ENCODE peak calls at places on chromosomes 1 and 21, in seven cellular contexts. One of them, this sample, is unnamed.

GRCh38 chr1:31374511-31375196 is 1.8 kb upstream of the FABP3 start:
- DNase-seq in cardiac muscle cell: peak
- DNase-seq in GM13977: no peak
- DNase-seq in NCI-H1436: no peak
- DNase-seq in NCI-H1694 treated with DMSO at 0.1 percent for 48 hours: no peak
- DNase-seq in activated T-helper 1 cell treated with anti-CD3 and anti-CD28 coated beads, Interleukin-12 subunit alpha, Interleukin-12 subunit beta, Interleukin-2, Interleukin-4 antibody, amounts not matched to agents 30 ng/mL and 10 ng/mL and 1 ng/mL, durations not matched to agents 14 hours and 24 hours and 36 hours: no peak
- DNase-seq in NCI-H1092 treated with DMSO at 0.1 percent for 48 hours: no peak
- DNase-seq in this sample: no peak

GRCh38 chr1:211551628-211552465 is 27.1 kb downstream of the SLC30A1 start:
- DNase-seq in NCI-H1694 treated with DMSO at 0.1 percent for 48 hours: no peak
- DNase-seq in GM13977: no peak
- DNase-seq in cardiac muscle cell: peak
- DNase-seq in activated T-helper 1 cell treated with anti-CD3 and anti-CD28 coated beads, Interleukin-12 subunit alpha, Interleukin-12 subunit beta, Interleukin-2, Interleukin-4 antibody, amounts not matched to agents 30 ng/mL and 10 ng/mL and 1 ng/mL, durations not matched to agents 14 hours and 24 hours and 36 hours: no peak
- DNase-seq in NCI-H1092 treated with DMSO at 0.1 percent for 48 hours: no peak
- DNase-seq in NCI-H1436: no peak
- DNase-seq in this sample: no peak

GRCh38 chr1:4010284-4010683 is 110.2 kb upstream of the C1orf174 start:
- DNase-seq in NCI-H1694 treated with DMSO at 0.1 percent for 48 hours: no peak
- DNase-seq in GM13977: no peak
- DNase-seq in cardiac muscle cell: no peak
- DNase-seq in NCI-H1436: no peak
- DNase-seq in activated T-helper 1 cell treated with anti-CD3 and anti-CD28 coated beads, Interleukin-12 subunit alpha, Interleukin-12 subunit beta, Interleukin-2, Interleukin-4 antibody, amounts not matched to agents 30 ng/mL and 10 ng/mL and 1 ng/mL, durations not matched to agents 14 hours and 24 hours and 36 hours: no peak
- DNase-seq in NCI-H1092 treated with DMSO at 0.1 percent for 48 hours: no peak
- DNase-seq in this sample: no peak

GRCh38 chr1:224668991-224669390 is 52.9 kb downstream of the CNIH3 start:
- DNase-seq in NCI-H1092 treated with DMSO at 0.1 percent for 48 hours: peak
- DNase-seq in activated T-helper 1 cell treated with anti-CD3 and anti-CD28 coated beads, Interleukin-12 subunit alpha, Interleukin-12 subunit beta, Interleukin-2, Interleukin-4 antibody, amounts not matched to agents 30 ng/mL and 10 ng/mL and 1 ng/mL, durations not matched to agents 14 hours and 24 hours and 36 hours: no peak
- DNase-seq in NCI-H1436: no peak
- DNase-seq in cardiac muscle cell: no peak
- DNase-seq in NCI-H1694 treated with DMSO at 0.1 percent for 48 hours: peak
- DNase-seq in GM13977: no peak
- DNase-seq in this sample: no peak

GRCh38 chr1:14968251-14968812 is 185.2 kb upstream of the TMEM51 start:
- DNase-seq in GM13977: no peak
- DNase-seq in NCI-H1694 treated with DMSO at 0.1 percent for 48 hours: no peak
- DNase-seq in NCI-H1436: no peak
- DNase-seq in cardiac muscle cell: peak
- DNase-seq in activated T-helper 1 cell treated with anti-CD3 and anti-CD28 coated beads, Interleukin-12 subunit alpha, Interleukin-12 subunit beta, Interleukin-2, Interleukin-4 antibody, amounts not matched to agents 30 ng/mL and 10 ng/mL and 1 ng/mL, durations not matched to agents 14 hours and 24 hours and 36 hours: no peak
- DNase-seq in NCI-H1092 treated with DMSO at 0.1 percent for 48 hours: no peak
- DNase-seq in this sample: no peak

GRCh38 chr1:93576346-93576745 is 105.3 kb downstream of the BCAR3 start:
- DNase-seq in NCI-H1436: peak
- DNase-seq in NCI-H1694 treated with DMSO at 0.1 percent for 48 hours: no peak
- DNase-seq in activated T-helper 1 cell treated with anti-CD3 and anti-CD28 coated beads, Interleukin-12 subunit alpha, Interleukin-12 subunit beta, Interleukin-2, Interleukin-4 antibody, amounts not matched to agents 30 ng/mL and 10 ng/mL and 1 ng/mL, durations not matched to agents 14 hours and 24 hours and 36 hours: no peak
- DNase-seq in GM13977: no peak
- DNase-seq in NCI-H1092 treated with DMSO at 0.1 percent for 48 hours: peak
- DNase-seq in cardiac muscle cell: no peak
- DNase-seq in this sample: peak

GRCh38 chr1:8456991-8457390 is 139.1 kb downstream of the SLC45A1 start:
- DNase-seq in activated T-helper 1 cell treated with anti-CD3 and anti-CD28 coated beads, Interleukin-12 subunit alpha, Interleukin-12 subunit beta, Interleukin-2, Interleukin-4 antibody, amounts not matched to agents 30 ng/mL and 10 ng/mL and 1 ng/mL, durations not matched to agents 14 hours and 24 hours and 36 hours: no peak
- DNase-seq in cardiac muscle cell: no peak
- DNase-seq in NCI-H1436: no peak
- DNase-seq in NCI-H1092 treated with DMSO at 0.1 percent for 48 hours: no peak
- DNase-seq in NCI-H1694 treated with DMSO at 0.1 percent for 48 hours: no peak
- DNase-seq in GM13977: no peak
- DNase-seq in this sample: no peak

GRCh38 chr1:98119793-98120192 is 199.0 kb upstream of the DPYD start:
- DNase-seq in NCI-H1092 treated with DMSO at 0.1 percent for 48 hours: peak
- DNase-seq in activated T-helper 1 cell treated with anti-CD3 and anti-CD28 coated beads, Interleukin-12 subunit alpha, Interleukin-12 subunit beta, Interleukin-2, Interleukin-4 antibody, amounts not matched to agents 30 ng/mL and 10 ng/mL and 1 ng/mL, durations not matched to agents 14 hours and 24 hours and 36 hours: no peak
- DNase-seq in cardiac muscle cell: peak
- DNase-seq in GM13977: no peak
- DNase-seq in NCI-H1694 treated with DMSO at 0.1 percent for 48 hours: peak
- DNase-seq in NCI-H1436: no peak
- DNase-seq in this sample: peak

GRCh38 chr1:61490924-61491323 is 234.0 kb downstream of the TM2D1 start:
- DNase-seq in NCI-H1092 treated with DMSO at 0.1 percent for 48 hours: no peak
- DNase-seq in NCI-H1436: no peak
- DNase-seq in activated T-helper 1 cell treated with anti-CD3 and anti-CD28 coated beads, Interleukin-12 subunit alpha, Interleukin-12 subunit beta, Interleukin-2, Interleukin-4 antibody, amounts not matched to agents 30 ng/mL and 10 ng/mL and 1 ng/mL, durations not matched to agents 14 hours and 24 hours and 36 hours: no peak
- DNase-seq in GM13977: no peak
- DNase-seq in cardiac muscle cell: no peak
- DNase-seq in NCI-H1694 treated with DMSO at 0.1 percent for 48 hours: no peak
- DNase-seq in this sample: no peak

GRCh38 chr1:27405074-27405473 is 12.7 kb downstream of the GPR3 start:
- DNase-seq in cardiac muscle cell: peak
- DNase-seq in GM13977: no peak
- DNase-seq in NCI-H1092 treated with DMSO at 0.1 percent for 48 hours: no peak
- DNase-seq in activated T-helper 1 cell treated with anti-CD3 and anti-CD28 coated beads, Interleukin-12 subunit alpha, Interleukin-12 subunit beta, Interleukin-2, Interleukin-4 antibody, amounts not matched to agents 30 ng/mL and 10 ng/mL and 1 ng/mL, durations not matched to agents 14 hours and 24 hours and 36 hours: no peak
- DNase-seq in NCI-H1694 treated with DMSO at 0.1 percent for 48 hours: no peak
- DNase-seq in NCI-H1436: no peak
- DNase-seq in this sample: no peak

GRCh38 chr1:208135354-208135753 is 108.8 kb downstream of the PLXNA2 start:
- DNase-seq in activated T-helper 1 cell treated with anti-CD3 and anti-CD28 coated beads, Interleukin-12 subunit alpha, Interleukin-12 subunit beta, Interleukin-2, Interleukin-4 antibody, amounts not matched to agents 30 ng/mL and 10 ng/mL and 1 ng/mL, durations not matched to agents 14 hours and 24 hours and 36 hours: no peak
- DNase-seq in NCI-H1436: no peak
- DNase-seq in NCI-H1694 treated with DMSO at 0.1 percent for 48 hours: no peak
- DNase-seq in NCI-H1092 treated with DMSO at 0.1 percent for 48 hours: no peak
- DNase-seq in GM13977: no peak
- DNase-seq in cardiac muscle cell: peak
- DNase-seq in this sample: no peak

GRCh38 chr1:200856716-200857352 is 15.9 kb upstream of the GPR25 start:
- DNase-seq in NCI-H1694 treated with DMSO at 0.1 percent for 48 hours: no peak
- DNase-seq in cardiac muscle cell: peak
- DNase-seq in GM13977: no peak
- DNase-seq in activated T-helper 1 cell treated with anti-CD3 and anti-CD28 coated beads, Interleukin-12 subunit alpha, Interleukin-12 subunit beta, Interleukin-2, Interleukin-4 antibody, amounts not matched to agents 30 ng/mL and 10 ng/mL and 1 ng/mL, durations not matched to agents 14 hours and 24 hours and 36 hours: no peak
- DNase-seq in NCI-H1436: no peak
- DNase-seq in NCI-H1092 treated with DMSO at 0.1 percent for 48 hours: no peak
- DNase-seq in this sample: no peak

GRCh38 chr1:26852701-26853100 is 10.2 kb upstream of the SFN start:
- DNase-seq in activated T-helper 1 cell treated with anti-CD3 and anti-CD28 coated beads, Interleukin-12 subunit alpha, Interleukin-12 subunit beta, Interleukin-2, Interleukin-4 antibody, amounts not matched to agents 30 ng/mL and 10 ng/mL and 1 ng/mL, durations not matched to agents 14 hours and 24 hours and 36 hours: no peak
- DNase-seq in NCI-H1694 treated with DMSO at 0.1 percent for 48 hours: no peak
- DNase-seq in cardiac muscle cell: no peak
- DNase-seq in GM13977: no peak
- DNase-seq in NCI-H1092 treated with DMSO at 0.1 percent for 48 hours: no peak
- DNase-seq in NCI-H1436: no peak
- DNase-seq in this sample: no peak

GRCh38 chr21:18265955-18266354 is 21.3 kb downstream of the CHODL start:
- DNase-seq in activated T-helper 1 cell treated with anti-CD3 and anti-CD28 coated beads, Interleukin-12 subunit alpha, Interleukin-12 subunit beta, Interleukin-2, Interleukin-4 antibody, amounts not matched to agents 30 ng/mL and 10 ng/mL and 1 ng/mL, durations not matched to agents 14 hours and 24 hours and 36 hours: no peak
- DNase-seq in cardiac muscle cell: no peak
- DNase-seq in NCI-H1092 treated with DMSO at 0.1 percent for 48 hours: no peak
- DNase-seq in GM13977: no peak
- DNase-seq in NCI-H1436: no peak
- DNase-seq in NCI-H1694 treated with DMSO at 0.1 percent for 48 hours: no peak
- DNase-seq in this sample: no peak

GRCh38 chr1:119510046-119510445 is 3.0 kb downstream of the HSD3B1 start:
- DNase-seq in NCI-H1092 treated with DMSO at 0.1 percent for 48 hours: no peak
- DNase-seq in NCI-H1694 treated with DMSO at 0.1 percent for 48 hours: no peak
- DNase-seq in activated T-helper 1 cell treated with anti-CD3 and anti-CD28 coated beads, Interleukin-12 subunit alpha, Interleukin-12 subunit beta, Interleukin-2, Interleukin-4 antibody, amounts not matched to agents 30 ng/mL and 10 ng/mL and 1 ng/mL, durations not matched to agents 14 hours and 24 hours and 36 hours: no peak
- DNase-seq in cardiac muscle cell: no peak
- DNase-seq in NCI-H1436: no peak
- DNase-seq in GM13977: no peak
- DNase-seq in this sample: no peak

GRCh38 chr21:43338951-43339350 is 88.0 kb downstream of the SIK1 start:
- DNase-seq in NCI-H1436: no peak
- DNase-seq in GM13977: no peak
- DNase-seq in cardiac muscle cell: no peak
- DNase-seq in NCI-H1092 treated with DMSO at 0.1 percent for 48 hours: no peak
- DNase-seq in activated T-helper 1 cell treated with anti-CD3 and anti-CD28 coated beads, Interleukin-12 subunit alpha, Interleukin-12 subunit beta, Interleukin-2, Interleukin-4 antibody, amounts not matched to agents 30 ng/mL and 10 ng/mL and 1 ng/mL, durations not matched to agents 14 hours and 24 hours and 36 hours: no peak
- DNase-seq in NCI-H1694 treated with DMSO at 0.1 percent for 48 hours: no peak
- DNase-seq in this sample: no peak

GRCh38 chr1:230163719-230164118 is 96.7 kb downstream of the GALNT2 start:
- DNase-seq in GM13977: no peak
- DNase-seq in activated T-helper 1 cell treated with anti-CD3 and anti-CD28 coated beads, Interleukin-12 subunit alpha, Interleukin-12 subunit beta, Interleukin-2, Interleukin-4 antibody, amounts not matched to agents 30 ng/mL and 10 ng/mL and 1 ng/mL, durations not matched to agents 14 hours and 24 hours and 36 hours: no peak
- DNase-seq in NCI-H1694 treated with DMSO at 0.1 percent for 48 hours: no peak
- DNase-seq in NCI-H1436: no peak
- DNase-seq in NCI-H1092 treated with DMSO at 0.1 percent for 48 hours: no peak
- DNase-seq in cardiac muscle cell: no peak
- DNase-seq in this sample: no peak

GRCh38 chr1:75502776-75503175 is 108.1 kb downstream of the SLC44A5 start:
- DNase-seq in NCI-H1092 treated with DMSO at 0.1 percent for 48 hours: no peak
- DNase-seq in GM13977: no peak
- DNase-seq in cardiac muscle cell: peak
- DNase-seq in activated T-helper 1 cell treated with anti-CD3 and anti-CD28 coated beads, Interleukin-12 subunit alpha, Interleukin-12 subunit beta, Interleukin-2, Interleukin-4 antibody, amounts not matched to agents 30 ng/mL and 10 ng/mL and 1 ng/mL, durations not matched to agents 14 hours and 24 hours and 36 hours: no peak
- DNase-seq in NCI-H1694 treated with DMSO at 0.1 percent for 48 hours: no peak
- DNase-seq in NCI-H1436: no peak
- DNase-seq in this sample: no peak

GRCh38 chr1:182794802-182795201 is 5.2 kb downstream of the NPL start:
- DNase-seq in NCI-H1092 treated with DMSO at 0.1 percent for 48 hours: no peak
- DNase-seq in activated T-helper 1 cell treated with anti-CD3 and anti-CD28 coated beads, Interleukin-12 subunit alpha, Interleukin-12 subunit beta, Interleukin-2, Interleukin-4 antibody, amounts not matched to agents 30 ng/mL and 10 ng/mL and 1 ng/mL, durations not matched to agents 14 hours and 24 hours and 36 hours: no peak
- DNase-seq in GM13977: no peak
- DNase-seq in NCI-H1436: no peak
- DNase-seq in NCI-H1694 treated with DMSO at 0.1 percent for 48 hours: no peak
- DNase-seq in cardiac muscle cell: no peak
- DNase-seq in this sample: no peak

GRCh38 chr1:1123581-1124507 is 8.0 kb upstream of the C1orf159 start:
- DNase-seq in NCI-H1694 treated with DMSO at 0.1 percent for 48 hours: no peak
- DNase-seq in activated T-helper 1 cell treated with anti-CD3 and anti-CD28 coated beads, Interleukin-12 subunit alpha, Interleukin-12 subunit beta, Interleukin-2, Interleukin-4 antibody, amounts not matched to agents 30 ng/mL and 10 ng/mL and 1 ng/mL, durations not matched to agents 14 hours and 24 hours and 36 hours: no peak
- DNase-seq in NCI-H1092 treated with DMSO at 0.1 percent for 48 hours: no peak
- DNase-seq in NCI-H1436: no peak
- DNase-seq in GM13977: no peak
- DNase-seq in cardiac muscle cell: peak
- DNase-seq in this sample: no peak

GRCh38 chr1:58811303-58811702 is 27.5 kb upstream of the JUN start:
- DNase-seq in GM13977: no peak
- DNase-seq in NCI-H1436: no peak
- DNase-seq in NCI-H1694 treated with DMSO at 0.1 percent for 48 hours: no peak
- DNase-seq in cardiac muscle cell: no peak
- DNase-seq in activated T-helper 1 cell treated with anti-CD3 and anti-CD28 coated beads, Interleukin-12 subunit alpha, Interleukin-12 subunit beta, Interleukin-2, Interleukin-4 antibody, amounts not matched to agents 30 ng/mL and 10 ng/mL and 1 ng/mL, durations not matched to agents 14 hours and 24 hours and 36 hours: no peak
- DNase-seq in NCI-H1092 treated with DMSO at 0.1 percent for 48 hours: no peak
- DNase-seq in this sample: peak

GRCh38 chr1:53139911-53140310 is 2.5 kb downstream of the SLC1A7 start:
- DNase-seq in NCI-H1092 treated with DMSO at 0.1 percent for 48 hours: no peak
- DNase-seq in NCI-H1436: no peak
- DNase-seq in NCI-H1694 treated with DMSO at 0.1 percent for 48 hours: no peak
- DNase-seq in cardiac muscle cell: peak
- DNase-seq in GM13977: no peak
- DNase-seq in activated T-helper 1 cell treated with anti-CD3 and anti-CD28 coated beads, Interleukin-12 subunit alpha, Interleukin-12 subunit beta, Interleukin-2, Interleukin-4 antibody, amounts not matched to agents 30 ng/mL and 10 ng/mL and 1 ng/mL, durations not matched to agents 14 hours and 24 hours and 36 hours: no peak
- DNase-seq in this sample: no peak

GRCh38 chr1:224301391-224301790 is 28.6 kb downstream of the NVL start:
- DNase-seq in NCI-H1092 treated with DMSO at 0.1 percent for 48 hours: no peak
- DNase-seq in GM13977: no peak
- DNase-seq in cardiac muscle cell: no peak
- DNase-seq in activated T-helper 1 cell treated with anti-CD3 and anti-CD28 coated beads, Interleukin-12 subunit alpha, Interleukin-12 subunit beta, Interleukin-2, Interleukin-4 antibody, amounts not matched to agents 30 ng/mL and 10 ng/mL and 1 ng/mL, durations not matched to agents 14 hours and 24 hours and 36 hours: no peak
- DNase-seq in NCI-H1436: no peak
- DNase-seq in NCI-H1694 treated with DMSO at 0.1 percent for 48 hours: no peak
- DNase-seq in this sample: no peak

GRCh38 chr1:23896491-23896890 is 16.7 kb downstream of the CNR2 start:
- DNase-seq in NCI-H1436: no peak
- DNase-seq in activated T-helper 1 cell treated with anti-CD3 and anti-CD28 coated beads, Interleukin-12 subunit alpha, Interleukin-12 subunit beta, Interleukin-2, Interleukin-4 antibody, amounts not matched to agents 30 ng/mL and 10 ng/mL and 1 ng/mL, durations not matched to agents 14 hours and 24 hours and 36 hours: no peak
- DNase-seq in NCI-H1092 treated with DMSO at 0.1 percent for 48 hours: no peak
- DNase-seq in NCI-H1694 treated with DMSO at 0.1 percent for 48 hours: no peak
- DNase-seq in GM13977: no peak
- DNase-seq in cardiac muscle cell: no peak
- DNase-seq in this sample: no peak

GRCh38 chr1:212401838-212402582 is 12.7 kb downstream of the PACC1 start:
- DNase-seq in activated T-helper 1 cell treated with anti-CD3 and anti-CD28 coated beads, Interleukin-12 subunit alpha, Interleukin-12 subunit beta, Interleukin-2, Interleukin-4 antibody, amounts not matched to agents 30 ng/mL and 10 ng/mL and 1 ng/mL, durations not matched to agents 14 hours and 24 hours and 36 hours: no peak
- DNase-seq in GM13977: no peak
- DNase-seq in NCI-H1092 treated with DMSO at 0.1 percent for 48 hours: no peak
- DNase-seq in cardiac muscle cell: peak
- DNase-seq in NCI-H1436: no peak
- DNase-seq in NCI-H1694 treated with DMSO at 0.1 percent for 48 hours: no peak
- DNase-seq in this sample: no peak

GRCh38 chr1:31577515-31578191 is 1.3 kb downstream of the TINAGL1 start:
- DNase-seq in GM13977: no peak
- DNase-seq in NCI-H1092 treated with DMSO at 0.1 percent for 48 hours: no peak
- DNase-seq in NCI-H1436: no peak
- DNase-seq in cardiac muscle cell: peak
- DNase-seq in NCI-H1694 treated with DMSO at 0.1 percent for 48 hours: no peak
- DNase-seq in activated T-helper 1 cell treated with anti-CD3 and anti-CD28 coated beads, Interleukin-12 subunit alpha, Interleukin-12 subunit beta, Interleukin-2, Interleukin-4 antibody, amounts not matched to agents 30 ng/mL and 10 ng/mL and 1 ng/mL, durations not matched to agents 14 hours and 24 hours and 36 hours: no peak
- DNase-seq in this sample: no peak

GRCh38 chr1:168099314-168099920 is 37.3 kb downstream of the GPR161 start:
- DNase-seq in NCI-H1694 treated with DMSO at 0.1 percent for 48 hours: no peak
- DNase-seq in cardiac muscle cell: no peak
- DNase-seq in GM13977: no peak
- DNase-seq in NCI-H1092 treated with DMSO at 0.1 percent for 48 hours: no peak
- DNase-seq in NCI-H1436: no peak
- DNase-seq in activated T-helper 1 cell treated with anti-CD3 and anti-CD28 coated beads, Interleukin-12 subunit alpha, Interleukin-12 subunit beta, Interleukin-2, Interleukin-4 antibody, amounts not matched to agents 30 ng/mL and 10 ng/mL and 1 ng/mL, durations not matched to agents 14 hours and 24 hours and 36 hours: no peak
- DNase-seq in this sample: no peak

GRCh38 chr21:35616090-35616489 is 444.2 kb downstream of the SETD4 start:
- DNase-seq in GM13977: no peak
- DNase-seq in cardiac muscle cell: peak
- DNase-seq in activated T-helper 1 cell treated with anti-CD3 and anti-CD28 coated beads, Interleukin-12 subunit alpha, Interleukin-12 subunit beta, Interleukin-2, Interleukin-4 antibody, amounts not matched to agents 30 ng/mL and 10 ng/mL and 1 ng/mL, durations not matched to agents 14 hours and 24 hours and 36 hours: no peak
- DNase-seq in NCI-H1436: no peak
- DNase-seq in NCI-H1092 treated with DMSO at 0.1 percent for 48 hours: peak
- DNase-seq in NCI-H1694 treated with DMSO at 0.1 percent for 48 hours: peak
- DNase-seq in this sample: no peak

GRCh38 chr21:38740131-38740530 is 65.6 kb upstream of the ETS2 start:
- DNase-seq in cardiac muscle cell: no peak
- DNase-seq in NCI-H1092 treated with DMSO at 0.1 percent for 48 hours: no peak
- DNase-seq in NCI-H1694 treated with DMSO at 0.1 percent for 48 hours: no peak
- DNase-seq in NCI-H1436: no peak
- DNase-seq in GM13977: no peak
- DNase-seq in activated T-helper 1 cell treated with anti-CD3 and anti-CD28 coated beads, Interleukin-12 subunit alpha, Interleukin-12 subunit beta, Interleukin-2, Interleukin-4 antibody, amounts not matched to agents 30 ng/mL and 10 ng/mL and 1 ng/mL, durations not matched to agents 14 hours and 24 hours and 36 hours: no peak
- DNase-seq in this sample: no peak

GRCh38 chr1:154866257-154866994 is 3.7 kb downstream of the KCNN3 start:
- DNase-seq in GM13977: no peak
- DNase-seq in cardiac muscle cell: peak
- DNase-seq in NCI-H1092 treated with DMSO at 0.1 percent for 48 hours: no peak
- DNase-seq in NCI-H1436: no peak
- DNase-seq in NCI-H1694 treated with DMSO at 0.1 percent for 48 hours: no peak
- DNase-seq in activated T-helper 1 cell treated with anti-CD3 and anti-CD28 coated beads, Interleukin-12 subunit alpha, Interleukin-12 subunit beta, Interleukin-2, Interleukin-4 antibody, amounts not matched to agents 30 ng/mL and 10 ng/mL and 1 ng/mL, durations not matched to agents 14 hours and 24 hours and 36 hours: no peak
- DNase-seq in this sample: no peak

GRCh38 chr1:225857256-225857655 is 24.9 kb downstream of the TMEM63A start:
- DNase-seq in activated T-helper 1 cell treated with anti-CD3 and anti-CD28 coated beads, Interleukin-12 subunit alpha, Interleukin-12 subunit beta, Interleukin-2, Interleukin-4 antibody, amounts not matched to agents 30 ng/mL and 10 ng/mL and 1 ng/mL, durations not matched to agents 14 hours and 24 hours and 36 hours: no peak
- DNase-seq in cardiac muscle cell: no peak
- DNase-seq in GM13977: no peak
- DNase-seq in NCI-H1694 treated with DMSO at 0.1 percent for 48 hours: no peak
- DNase-seq in NCI-H1436: no peak
- DNase-seq in NCI-H1092 treated with DMSO at 0.1 percent for 48 hours: no peak
- DNase-seq in this sample: no peak

GRCh38 chr21:37712204-37712934 is 203.9 kb downstream of the KCNJ6 start:
- DNase-seq in activated T-helper 1 cell treated with anti-CD3 and anti-CD28 coated beads, Interleukin-12 subunit alpha, Interleukin-12 subunit beta, Interleukin-2, Interleukin-4 antibody, amounts not matched to agents 30 ng/mL and 10 ng/mL and 1 ng/mL, durations not matched to agents 14 hours and 24 hours and 36 hours: peak
- DNase-seq in NCI-H1436: peak
- DNase-seq in GM13977: peak
- DNase-seq in NCI-H1092 treated with DMSO at 0.1 percent for 48 hours: peak
- DNase-seq in cardiac muscle cell: peak
- DNase-seq in NCI-H1694 treated with DMSO at 0.1 percent for 48 hours: peak
- DNase-seq in this sample: peak

GRCh38 chr1:3903141-3904005 is 3.3 kb upstream of the C1orf174 start:
- DNase-seq in activated T-helper 1 cell treated with anti-CD3 and anti-CD28 coated beads, Interleukin-12 subunit alpha, Interleukin-12 subunit beta, Interleukin-2, Interleukin-4 antibody, amounts not matched to agents 30 ng/mL and 10 ng/mL and 1 ng/mL, durations not matched to agents 14 hours and 24 hours and 36 hours: no peak
- DNase-seq in cardiac muscle cell: no peak
- DNase-seq in NCI-H1436: no peak
- DNase-seq in GM13977: no peak
- DNase-seq in NCI-H1694 treated with DMSO at 0.1 percent for 48 hours: no peak
- DNase-seq in NCI-H1092 treated with DMSO at 0.1 percent for 48 hours: no peak
- DNase-seq in this sample: peak

GRCh38 chr1:62093261-62093660 is 101.4 kb upstream of the L1TD1 start:
- DNase-seq in cardiac muscle cell: no peak
- DNase-seq in NCI-H1092 treated with DMSO at 0.1 percent for 48 hours: no peak
- DNase-seq in activated T-helper 1 cell treated with anti-CD3 and anti-CD28 coated beads, Interleukin-12 subunit alpha, Interleukin-12 subunit beta, Interleukin-2, Interleukin-4 antibody, amounts not matched to agents 30 ng/mL and 10 ng/mL and 1 ng/mL, durations not matched to agents 14 hours and 24 hours and 36 hours: no peak
- DNase-seq in GM13977: no peak
- DNase-seq in NCI-H1694 treated with DMSO at 0.1 percent for 48 hours: peak
- DNase-seq in NCI-H1436: no peak
- DNase-seq in this sample: no peak

GRCh38 chr1:94925561-94926364 is 1.1 kb downstream of the CNN3 start:
- DNase-seq in NCI-H1694 treated with DMSO at 0.1 percent for 48 hours: peak
- DNase-seq in NCI-H1092 treated with DMSO at 0.1 percent for 48 hours: peak
- DNase-seq in GM13977: peak
- DNase-seq in NCI-H1436: peak
- DNase-seq in activated T-helper 1 cell treated with anti-CD3 and anti-CD28 coated beads, Interleukin-12 subunit alpha, Interleukin-12 subunit beta, Interleukin-2, Interleukin-4 antibody, amounts not matched to agents 30 ng/mL and 10 ng/mL and 1 ng/mL, durations not matched to agents 14 hours and 24 hours and 36 hours: no peak
- DNase-seq in cardiac muscle cell: peak
- DNase-seq in this sample: no peak

GRCh38 chr1:17289756-17290155 is 18.2 kb upstream of the PADI4 start:
- DNase-seq in GM13977: no peak
- DNase-seq in NCI-H1694 treated with DMSO at 0.1 percent for 48 hours: no peak
- DNase-seq in activated T-helper 1 cell treated with anti-CD3 and anti-CD28 coated beads, Interleukin-12 subunit alpha, Interleukin-12 subunit beta, Interleukin-2, Interleukin-4 antibody, amounts not matched to agents 30 ng/mL and 10 ng/mL and 1 ng/mL, durations not matched to agents 14 hours and 24 hours and 36 hours: no peak
- DNase-seq in NCI-H1436: no peak
- DNase-seq in NCI-H1092 treated with DMSO at 0.1 percent for 48 hours: no peak
- DNase-seq in cardiac muscle cell: peak
- DNase-seq in this sample: no peak

GRCh38 chr1:51897699-51898031 is 19.1 kb upstream of the NRDC start:
- DNase-seq in NCI-H1092 treated with DMSO at 0.1 percent for 48 hours: no peak
- DNase-seq in NCI-H1436: no peak
- DNase-seq in NCI-H1694 treated with DMSO at 0.1 percent for 48 hours: no peak
- DNase-seq in GM13977: no peak
- DNase-seq in activated T-helper 1 cell treated with anti-CD3 and anti-CD28 coated beads, Interleukin-12 subunit alpha, Interleukin-12 subunit beta, Interleukin-2, Interleukin-4 antibody, amounts not matched to agents 30 ng/mL and 10 ng/mL and 1 ng/mL, durations not matched to agents 14 hours and 24 hours and 36 hours: no peak
- DNase-seq in cardiac muscle cell: peak
- DNase-seq in this sample: peak

This sample was measured in NCI-H510A treated with DMSO at 0.1 percent for 48 hours.